ENCODE peak calls at places on chromosome 10, in nine cellular contexts. One of them, this sample, is unnamed.

GRCh38 chr10:124313374-124313773 is 105.3 kb downstream of the OAT start:
- DNase-seq in tibial nerve: no peak
- DNase-seq in AG04449: no peak
- DNase-seq in kidney epithelial cell: no peak
- DNase-seq in psoas muscle: no peak
- DNase-seq in BJ: no peak
- DNase-seq in coronary artery: peak; percentile 2
- DNase-seq in fibroblast of pulmonary artery: no peak
- DNase-seq in heart left ventricle: no peak
- DNase-seq in this sample: no peak

GRCh38 chr10:131002031-131002861 is 309.3 kb downstream of the TCERG1L start:
- DNase-seq in BJ: no peak
- DNase-seq in coronary artery: peak; percentile 40
- DNase-seq in fibroblast of pulmonary artery: no peak
- DNase-seq in kidney epithelial cell: no peak
- DNase-seq in psoas muscle: no peak
- DNase-seq in heart left ventricle: no peak
- DNase-seq in tibial nerve: no peak
- DNase-seq in AG04449: no peak
- DNase-seq in this sample: no peak

GRCh38 chr10:131032329-131033165 is 279.0 kb downstream of the TCERG1L start:
- DNase-seq in fibroblast of pulmonary artery: no peak
- DNase-seq in coronary artery: peak; percentile 46
- DNase-seq in heart left ventricle: no peak
- DNase-seq in BJ: no peak
- DNase-seq in kidney epithelial cell: no peak
- DNase-seq in psoas muscle: no peak
- DNase-seq in AG04449: no peak
- DNase-seq in tibial nerve: no peak
- DNase-seq in this sample: no peak

GRCh38 chr10:34702093-34702952 is 112.8 kb downstream of the PARD3 start:
- DNase-seq in psoas muscle: no peak
- DNase-seq in kidney epithelial cell: no peak
- DNase-seq in BJ: no peak
- DNase-seq in fibroblast of pulmonary artery: no peak
- DNase-seq in coronary artery: no peak
- DNase-seq in AG04449: no peak
- DNase-seq in tibial nerve: no peak
- DNase-seq in heart left ventricle: no peak
- DNase-seq in this sample: no peak

GRCh38 chr10:47388879-47389278 is 4.8 kb upstream of the ZNF488 start:
- DNase-seq in fibroblast of pulmonary artery: no peak
- DNase-seq in tibial nerve: no peak
- DNase-seq in BJ: no peak
- DNase-seq in AG04449: no peak
- DNase-seq in psoas muscle: no peak
- DNase-seq in heart left ventricle: no peak
- DNase-seq in coronary artery: peak; percentile 17
- DNase-seq in kidney epithelial cell: no peak
- DNase-seq in this sample: no peak

GRCh38 chr10:86715836-86716235 is 40.6 kb upstream of the BMPR1A start:
- DNase-seq in psoas muscle: no peak
- DNase-seq in coronary artery: no peak
- DNase-seq in heart left ventricle: no peak
- DNase-seq in tibial nerve: no peak
- DNase-seq in BJ: no peak
- DNase-seq in AG04449: no peak
- DNase-seq in fibroblast of pulmonary artery: no peak
- DNase-seq in kidney epithelial cell: no peak
- DNase-seq in this sample: no peak

GRCh38 chr10:29099001-29099400 is 189.9 kb upstream of the LYZL1 start:
- DNase-seq in kidney epithelial cell: no peak
- DNase-seq in tibial nerve: no peak
- DNase-seq in psoas muscle: no peak
- DNase-seq in fibroblast of pulmonary artery: no peak
- DNase-seq in heart left ventricle: no peak
- DNase-seq in BJ: no peak
- DNase-seq in coronary artery: no peak
- DNase-seq in AG04449: no peak
- DNase-seq in this sample: no peak

GRCh38 chr10:86706977-86707376 is 38.7 kb downstream of the LDB3 start:
- DNase-seq in psoas muscle: no peak
- DNase-seq in heart left ventricle: no peak
- DNase-seq in BJ: no peak
- DNase-seq in tibial nerve: no peak
- DNase-seq in coronary artery: no peak
- DNase-seq in fibroblast of pulmonary artery: no peak
- DNase-seq in AG04449: no peak
- DNase-seq in kidney epithelial cell: no peak
- DNase-seq in this sample: no peak

GRCh38 chr10:80382989-80383388 is 25.4 kb upstream of the PRXL2A start:
- DNase-seq in psoas muscle: no peak
- DNase-seq in coronary artery: no peak
- DNase-seq in BJ: no peak
- DNase-seq in AG04449: no peak
- DNase-seq in kidney epithelial cell: peak; percentile 14
- DNase-seq in tibial nerve: no peak
- DNase-seq in heart left ventricle: peak; percentile 22
- DNase-seq in fibroblast of pulmonary artery: peak; percentile 68
- DNase-seq in this sample: peak; percentile 40
- TF ChIP-seq CTCF in psoas muscle: peak; percentile 70
- TF ChIP-seq CTCF in coronary artery: peak; percentile 34
- TF ChIP-seq CTCF in BJ: peak; percentile 64
- TF ChIP-seq CTCF in AG04449: peak; percentile 33
- TF ChIP-seq CTCF in kidney epithelial cell: peak; percentile 52
- TF ChIP-seq CTCF in tibial nerve: peak; percentile 82
- TF ChIP-seq CTCF in heart left ventricle: peak; percentile 77
- TF ChIP-seq CTCF in fibroblast of pulmonary artery: peak; percentile 67
- TF ChIP-seq CTCF in this sample: peak; percentile 66

GRCh38 chr10:18142151-18142550 is 1.9 kb downstream of the CACNB2 start:
- DNase-seq in psoas muscle: no peak
- DNase-seq in tibial nerve: no peak
- DNase-seq in coronary artery: no peak
- DNase-seq in BJ: no peak
- DNase-seq in heart left ventricle: no peak
- DNase-seq in AG04449: no peak
- DNase-seq in fibroblast of pulmonary artery: no peak
- DNase-seq in kidney epithelial cell: no peak
- DNase-seq in this sample: no peak

GRCh38 chr10:18137111-18137510 is 3.1 kb upstream of the CACNB2 start:
- DNase-seq in psoas muscle: no peak
- DNase-seq in fibroblast of pulmonary artery: no peak
- DNase-seq in kidney epithelial cell: no peak
- DNase-seq in AG04449: no peak
- DNase-seq in BJ: no peak
- DNase-seq in coronary artery: no peak
- DNase-seq in tibial nerve: no peak
- DNase-seq in heart left ventricle: no peak
- DNase-seq in this sample: no peak

GRCh38 chr10:18140149-18140956 is at the start of gene CACNB2:
- DNase-seq in tibial nerve: no peak
- DNase-seq in coronary artery: peak; percentile 86
- DNase-seq in fibroblast of pulmonary artery: peak; percentile 57
- DNase-seq in AG04449: no peak
- DNase-seq in heart left ventricle: peak; percentile 75
- DNase-seq in BJ: no peak
- DNase-seq in kidney epithelial cell: no peak
- DNase-seq in psoas muscle: peak; percentile 76
- DNase-seq in this sample: peak; percentile 15

GRCh38 chr10:18144928-18145327 is 4.7 kb downstream of the CACNB2 start:
- DNase-seq in kidney epithelial cell: no peak
- DNase-seq in heart left ventricle: peak; percentile 52
- DNase-seq in coronary artery: no peak
- DNase-seq in AG04449: no peak
- DNase-seq in BJ: no peak
- DNase-seq in psoas muscle: no peak
- DNase-seq in fibroblast of pulmonary artery: peak; percentile 54
- DNase-seq in tibial nerve: no peak
- DNase-seq in this sample: no peak

DNA sequence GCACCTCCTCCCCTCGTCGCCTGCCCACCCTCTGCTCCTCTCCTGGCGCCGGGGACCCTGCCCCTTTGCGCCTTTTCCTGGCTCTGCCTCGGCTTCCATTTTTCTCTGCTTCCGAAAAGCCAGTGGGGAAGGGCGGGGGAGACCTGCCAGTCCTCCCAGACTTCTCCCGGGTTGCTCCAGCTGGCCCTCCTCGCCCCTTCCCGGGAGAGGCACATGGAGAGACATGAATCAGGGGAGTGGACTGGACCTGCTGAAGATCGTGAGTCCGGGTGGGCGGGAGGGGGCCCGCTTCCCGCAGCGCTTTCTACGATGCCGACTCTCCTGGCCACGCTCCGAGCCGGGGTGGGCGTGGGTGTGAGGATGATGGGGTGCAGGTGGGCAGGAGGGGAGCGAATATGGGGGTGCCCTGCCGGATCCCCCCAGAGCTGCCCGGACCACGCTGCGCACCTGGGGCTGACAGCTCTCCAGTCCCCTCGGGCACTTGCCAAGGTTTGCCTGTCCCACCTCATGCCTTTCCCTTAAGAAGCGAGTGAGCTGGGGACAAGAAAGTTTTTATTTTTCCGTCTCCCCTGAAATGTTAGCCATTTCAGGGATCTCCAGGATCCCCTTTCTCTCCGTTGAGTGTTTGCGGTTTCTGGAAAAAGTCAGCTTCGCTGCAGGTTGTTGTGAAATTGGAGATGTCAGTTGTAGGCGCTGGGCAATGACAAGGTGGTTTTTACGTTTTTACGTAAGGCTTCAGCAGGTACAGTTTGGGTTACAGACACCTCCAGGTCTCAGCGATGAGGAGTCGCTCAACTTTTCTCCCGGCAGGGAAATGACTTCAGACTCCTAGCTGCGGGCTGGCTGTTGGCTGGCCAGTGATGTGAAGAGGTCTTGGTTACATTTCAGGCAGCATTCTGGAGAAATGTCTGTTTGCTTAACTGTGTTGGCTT is 999 bp downstream of the CACNB2 start:
- DNase-seq in tibial nerve: no peak
- DNase-seq in kidney epithelial cell: no peak
- DNase-seq in heart left ventricle: no peak
- DNase-seq in psoas muscle: no peak
- DNase-seq in fibroblast of pulmonary artery: no peak
- DNase-seq in coronary artery: no peak
- DNase-seq in BJ: no peak
- DNase-seq in AG04449: no peak
- DNase-seq in this sample: no peak
- H3K4me3 ChIP-seq in tibial nerve: peak overlapping the region; percentile 50
- H3K4me3 ChIP-seq in kidney epithelial cell: peak overlapping the region; percentile 46
- H3K4me3 ChIP-seq in heart left ventricle: peak overlapping the region; percentile 60
- H3K4me3 ChIP-seq in psoas muscle: peak overlapping the region; percentile 70
- H3K4me3 ChIP-seq in fibroblast of pulmonary artery: peak overlapping the region; percentile 57
- H3K4me3 ChIP-seq in coronary artery: peak overlapping the region; percentile 79
- H3K4me3 ChIP-seq in BJ: peak overlapping the region; percentile 29
- H3K4me3 ChIP-seq in AG04449: peak overlapping the region; percentile 41
- H3K4me3 ChIP-seq in this sample: peak overlapping the region; percentile 49

DNA sequence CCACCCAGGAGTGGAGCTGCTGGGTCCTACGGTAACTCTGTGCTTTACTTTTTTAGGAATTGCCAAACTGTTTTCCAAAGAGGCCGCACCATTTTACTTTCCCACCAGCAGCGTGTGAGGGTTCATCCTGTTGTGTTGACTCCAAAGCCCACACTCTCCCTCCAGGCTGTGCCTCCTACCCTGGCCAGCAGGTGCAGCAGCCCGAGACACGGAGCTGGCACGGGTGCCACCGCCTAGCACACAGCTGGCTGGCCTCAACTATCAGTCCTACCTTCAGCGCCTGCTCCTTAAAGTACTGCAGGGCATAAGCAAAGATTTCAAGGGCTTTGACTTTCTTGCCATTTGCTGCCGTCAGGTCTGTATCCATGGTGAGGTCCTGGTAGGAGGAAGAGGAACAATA is 44.0 kb downstream of the HSPA12A start:
- DNase-seq in BJ: no peak
- DNase-seq in kidney epithelial cell: no peak
- DNase-seq in tibial nerve: no peak
- DNase-seq in psoas muscle: no peak
- DNase-seq in AG04449: no peak
- DNase-seq in coronary artery: no peak
- DNase-seq in fibroblast of pulmonary artery: no peak
- DNase-seq in heart left ventricle: no peak
- DNase-seq in this sample: no peak
- TF ChIP-seq CTCF in BJ: no peak
- TF ChIP-seq CTCF in kidney epithelial cell: no peak
- TF ChIP-seq CTCF in tibial nerve: no peak
- TF ChIP-seq CTCF in psoas muscle: no peak
- TF ChIP-seq CTCF in AG04449: no peak
- TF ChIP-seq CTCF in coronary artery: no peak
- TF ChIP-seq CTCF in fibroblast of pulmonary artery: no peak
- TF ChIP-seq CTCF in heart left ventricle: no peak
- TF ChIP-seq CTCF in this sample: no peak

GRCh38 chr10:99926925-99927718 is 82.6 kb downstream of the DNMBP start:
- DNase-seq in BJ: no peak
- DNase-seq in tibial nerve: no peak
- DNase-seq in coronary artery: no peak
- DNase-seq in kidney epithelial cell: no peak
- DNase-seq in psoas muscle: no peak
- DNase-seq in fibroblast of pulmonary artery: peak; percentile 72
- DNase-seq in AG04449: no peak
- DNase-seq in heart left ventricle: peak; percentile 72
- DNase-seq in this sample: peak; percentile 67

GRCh38 chr10:99924856-99925255 is 84.9 kb downstream of the DNMBP start:
- DNase-seq in kidney epithelial cell: no peak
- DNase-seq in tibial nerve: no peak
- DNase-seq in coronary artery: no peak
- DNase-seq in heart left ventricle: no peak
- DNase-seq in fibroblast of pulmonary artery: no peak
- DNase-seq in AG04449: no peak
- DNase-seq in psoas muscle: no peak
- DNase-seq in BJ: no peak
- DNase-seq in this sample: no peak

GRCh38 chr10:99929360-99929759 is 80.4 kb downstream of the DNMBP start:
- DNase-seq in coronary artery: no peak
- DNase-seq in kidney epithelial cell: no peak
- DNase-seq in tibial nerve: no peak
- DNase-seq in BJ: no peak
- DNase-seq in fibroblast of pulmonary artery: no peak
- DNase-seq in AG04449: no peak
- DNase-seq in psoas muscle: no peak
- DNase-seq in heart left ventricle: no peak
- DNase-seq in this sample: no peak

GRCh38 chr10:99930731-99931550 is 78.8 kb downstream of the DNMBP start:
- DNase-seq in AG04449: no peak
- DNase-seq in BJ: no peak
- DNase-seq in heart left ventricle: no peak
- DNase-seq in coronary artery: no peak
- DNase-seq in fibroblast of pulmonary artery: no peak
- DNase-seq in tibial nerve: no peak
- DNase-seq in kidney epithelial cell: peak; percentile 84
- DNase-seq in psoas muscle: no peak
- DNase-seq in this sample: peak; percentile 47

DNA sequence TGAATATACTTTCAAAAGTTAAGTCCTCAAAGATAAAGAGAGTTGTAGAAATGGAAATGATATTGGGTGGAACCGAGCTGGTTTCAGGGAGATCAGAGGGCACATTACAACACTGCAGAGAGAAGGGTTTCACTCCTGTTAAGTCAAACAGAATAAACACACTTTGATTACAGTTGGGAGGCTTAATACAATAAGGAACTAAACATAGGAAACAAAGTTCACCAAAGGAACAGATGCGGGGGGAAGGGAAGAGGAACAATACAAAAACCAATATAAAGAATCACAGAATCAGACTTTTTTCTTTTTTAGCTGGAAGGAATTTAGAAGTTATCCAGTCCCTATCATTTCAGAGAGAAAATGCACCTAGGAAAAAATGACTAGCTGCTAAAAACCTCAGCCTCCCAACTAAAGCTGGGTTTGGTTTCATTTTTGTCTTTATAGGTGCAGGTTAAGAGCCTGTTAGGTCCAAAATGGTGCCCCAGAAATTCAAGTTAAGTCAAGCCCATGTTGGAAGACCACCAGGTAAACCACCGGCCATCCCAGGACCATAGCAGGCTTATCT is 81.9 kb downstream of the DNMBP start:
- DNase-seq in psoas muscle: no peak
- DNase-seq in kidney epithelial cell: no peak
- DNase-seq in BJ: no peak
- DNase-seq in fibroblast of pulmonary artery: no peak
- DNase-seq in coronary artery: no peak
- DNase-seq in tibial nerve: no peak
- DNase-seq in heart left ventricle: no peak
- DNase-seq in AG04449: no peak
- DNase-seq in this sample: no peak
- H3K4me3 ChIP-seq in psoas muscle: no peak overlapping the region
- H3K4me3 ChIP-seq in kidney epithelial cell: peak overlapping the region; percentile 45
- H3K4me3 ChIP-seq in BJ: no peak overlapping the region
- H3K4me3 ChIP-seq in fibroblast of pulmonary artery: no peak overlapping the region
- H3K4me3 ChIP-seq in coronary artery: no peak overlapping the region
- H3K4me3 ChIP-seq in tibial nerve: peak overlapping the region; percentile 6
- H3K4me3 ChIP-seq in heart left ventricle: no peak overlapping the region
- H3K4me3 ChIP-seq in AG04449: no peak overlapping the region
- H3K4me3 ChIP-seq in this sample: no peak overlapping the region